ENCODE peak calls at places on chromosomes 12 and 14, in four cellular contexts. M, G, C and F are unnamed samples.

GRCh38 chr12:109844091-109844490 is 10.9 kb upstream of the TRPV4 start:
- DNase-seq in M (no peak), G (peak), C (no peak), F (no peak)

GRCh38 chr12:98997-99396 is 32.4 kb downstream of the IQSEC3 start:
- DNase-seq in M (peak), G (peak), C (no peak), F (no peak)

GRCh38 chr12:50799908-50800307 is 36.0 kb downstream of the ATF1 start:
- DNase-seq in M (no peak), G (peak), C (no peak), F (no peak)

GRCh38 chr14:37036669-37037341 is 135.6 kb downstream of the SLC25A21 start:
- DNase-seq in M (no peak), G (peak), C (peak), F (peak)

GRCh38 chr14:22388669-22389625 is 200.1 kb downstream of the DAD1 start:
- DNase-seq in M (no peak), G (peak), C (no peak), F (peak)

GRCh38 chr14:29637406-29637805 is 290.2 kb downstream of the PRKD1 start:
- DNase-seq in M (no peak), G (peak), C (no peak), F (peak)

GRCh38 chr12:109542876-109543275 is 30.4 kb downstream of the MMAB start:
- DNase-seq in M (no peak), G (no peak), C (no peak), F (no peak)

GRCh38 chr12:77130193-77130592 is 64.8 kb upstream of the E2F7 start:
- DNase-seq in M (no peak), G (no peak), C (no peak), F (no peak)

GRCh38 chr12:66092559-66093269 is 37.8 kb downstream of the LLPH start:
- DNase-seq in M (no peak), G (peak), C (no peak), F (peak)

GRCh38 chr14:31529053-31529452 is 32.2 kb upstream of the NUBPL start:
- DNase-seq in M (no peak), G (no peak), C (no peak), F (no peak)

GRCh38 chr14:36582011-36582873 is at the start of gene NKX2-8:
- DNase-seq in M (peak), G (no peak), C (no peak), F (no peak)

GRCh38 chr14:71371711-71372396 is 464.6 kb downstream of the PCNX1 start:
- DNase-seq in M (no peak), G (peak), C (no peak), F (peak)

GRCh38 chr14:37483672-37484071 is 111.4 kb downstream of the FOXA1 start:
- DNase-seq in M (no peak), G (no peak), C (no peak), F (no peak)

GRCh38 chr12:120041386-120042231 is 52.6 kb downstream of the BICDL1 start:
- DNase-seq in M (peak), G (no peak), C (no peak), F (no peak)

GRCh38 chr14:106308839-106309389 is 782.5 kb downstream of the TMEM121 start:
- DNase-seq in M (peak), G (peak), C (no peak), F (no peak)

GRCh38 chr12:64696065-64696741 is 63.0 kb downstream of the GNS start:
- DNase-seq in M (no peak), G (peak), C (no peak), F (peak)

GRCh38 chr14:55228261-55228660 is 36.9 kb upstream of the DLGAP5 start:
- DNase-seq in M (no peak), G (no peak), C (no peak), F (no peak)

GRCh38 chr14:75522224-75522764 is at the start of gene BATF:
- DNase-seq in M (no peak), G (no peak), C (peak), F (no peak)

GRCh38 chr12:57452181-57452936 is 2.7 kb upstream of the INHBE start:
- DNase-seq in M (peak), G (peak), C (no peak), F (peak)

GRCh38 chr12:127355061-127355820 is 911.7 kb upstream of the TMEM132C start:
- DNase-seq in M (peak), G (peak), C (peak), F (peak)

GRCh38 chr12:9721394-9722092 is 11.4 kb downstream of the CLECL1 start:
- DNase-seq in M (no peak), G (peak), C (peak), F (peak)

GRCh38 chr12:9727813-9728212 is 5.1 kb downstream of the CLECL1 start:
- DNase-seq in M (no peak), G (no peak), C (no peak), F (no peak)

GRCh38 chr12:9724023-9724422 is 8.9 kb downstream of the CLECL1 start:
- DNase-seq in M (no peak), G (no peak), C (no peak), F (no peak)

GRCh38 chr12:9729082-9729481 is 3.8 kb downstream of the CLECL1 start:
- DNase-seq in M (no peak), G (no peak), C (no peak), F (no peak)

GRCh38 chr12:9725471-9725870 is 7.4 kb downstream of the CLECL1 start:
- DNase-seq in M (no peak), G (no peak), C (no peak), F (no peak)
- H2AFZ ChIP-seq in M (peak), G (no peak), C (no peak), F (no peak)

GRCh38 chr12:104546575-104546974 is 89.8 kb downstream of the CHST11 start:
- DNase-seq in M (no peak), G (no peak), C (no peak), F (no peak)
- TF ChIP-seq EZH2phosphoT487 in M (no peak), G (no peak), C (no peak), F (no peak)

GRCh38 chr12:46214668-46215429 is 54.0 kb downstream of the SLC38A1 start:
- DNase-seq in M (no peak), G (no peak), C (peak), F (no peak)
- H2AFZ ChIP-seq in M (no peak), G (no peak), C (no peak), F (no peak)

GRCh38 chr12:12334710-12335040 is 15.4 kb downstream of the MANSC1 start:
- DNase-seq in M (no peak), G (no peak), C (no peak), F (no peak)

GRCh38 chr12:12331896-12332295 is 18.1 kb downstream of the MANSC1 start:
- DNase-seq in M (no peak), G (no peak), C (no peak), F (peak)

GRCh38 chr12:12333407-12333831 is 16.6 kb downstream of the MANSC1 start:
- DNase-seq in M (no peak), G (no peak), C (no peak), F (peak)

GRCh38 chr12:12333980-12334709 is 15.9 kb downstream of the MANSC1 start:
- DNase-seq in M (peak), G (peak), C (peak), F (peak)

GRCh38 chr12:12331244-12331771 is 18.7 kb downstream of the MANSC1 start:
- DNase-seq in M (peak), G (no peak), C (no peak), F (no peak)
- TF ChIP-seq EZH2phosphoT487 in M (no peak), G (no peak), C (no peak), F (no peak)

GRCh38 chr12:94101902-94102660 is 46.3 kb upstream of the PLXNC1 start:
- DNase-seq in M (peak), G (peak), C (peak), F (peak)
- H2AFZ ChIP-seq in M (peak), G (peak), C (peak), F (peak)

DNA sequence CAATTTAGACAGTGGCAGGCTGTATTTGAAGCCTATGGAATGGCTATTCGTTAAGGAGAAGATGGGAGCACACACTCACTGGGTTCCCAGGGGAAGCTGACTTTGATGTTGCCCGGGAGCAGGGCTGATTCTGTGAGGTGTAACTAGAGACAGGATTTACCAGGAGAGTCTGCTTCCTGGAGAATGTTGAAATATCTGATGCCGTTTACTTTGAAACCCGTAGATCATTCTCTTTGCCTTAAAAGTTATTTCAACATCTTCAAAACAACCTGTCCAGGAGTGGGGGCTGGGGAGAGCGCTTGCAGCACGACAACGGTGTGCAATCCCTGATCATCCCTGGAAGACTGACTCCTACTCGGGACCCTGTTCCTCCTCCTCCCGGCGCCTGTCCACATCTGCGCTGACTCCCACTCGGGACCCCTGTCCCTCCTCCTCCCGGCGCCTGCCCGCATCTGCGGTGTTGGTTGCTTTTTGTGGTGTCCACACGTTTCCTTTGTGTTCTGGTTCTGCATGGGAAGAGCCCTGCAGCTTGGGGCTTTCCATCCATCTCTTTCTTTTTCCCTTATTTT is 72.6 kb downstream of the AACS start:
- DNase-seq in M (no peak), G (no peak), C (no peak), F (no peak)
- TF ChIP-seq EZH2phosphoT487 in M (no peak), G (no peak), C (no peak), F (no peak)

GRCh38 chr14:58739674-58740073 is 101.9 kb downstream of the DACT1 start:
- DNase-seq in M (no peak), G (no peak), C (no peak), F (no peak)
- H2AFZ ChIP-seq in M (no peak), G (no peak), C (no peak), F (no peak)

DNA sequence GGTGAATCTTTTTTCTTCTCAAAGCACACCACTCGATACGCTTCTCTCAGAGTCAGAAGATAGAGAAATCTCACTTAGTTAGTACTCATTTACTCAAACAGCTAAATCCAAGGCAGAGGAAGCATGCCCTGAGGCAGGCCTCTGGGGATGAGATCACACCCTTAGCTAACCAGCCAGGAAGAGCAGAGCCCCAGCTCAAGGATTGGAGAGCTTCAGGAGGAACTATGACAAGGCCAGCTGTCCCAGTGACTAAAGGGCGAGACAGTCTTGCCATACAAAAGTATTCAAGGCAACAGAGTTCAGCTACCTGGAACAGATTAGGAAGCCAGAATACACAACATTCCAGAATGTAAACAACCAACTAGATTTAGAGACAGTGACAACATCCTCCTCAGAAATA is 197.7 kb upstream of the CCDC196 start:
- DNase-seq in M (no peak), G (peak), C (no peak), F (peak)
- TF ChIP-seq EZH2phosphoT487 in M (no peak), G (no peak), C (no peak), F (no peak)